ENCODE peak calls at places on chromosomes 12 and 14, in five cellular contexts. P is IMR-90, F is AG09309, R is glutamatergic neuron, G is stomach. N is an unnamed sample.

GRCh38 chr12:29552324-29552927 is 54.9 kb upstream of the OVCH1 start:
- DNase-seq in R (peak), P (peak), G (peak), F (no peak), N (peak)

GRCh38 chr14:61498811-61499210 is 177.4 kb downstream of the PRKCH start:
- DNase-seq in G (no peak), R (no peak), P (peak), F (peak), N (no peak)

GRCh38 chr14:35079742-35080141 is 33.7 kb downstream of the FAM177A1 start:
- DNase-seq in F (no peak), P (no peak), G (no peak), R (no peak), N (no peak)

GRCh38 chr12:122080149-122081107 is 1.9 kb downstream of the MLXIP start:
- DNase-seq in R (no peak), G (peak), P (peak), F (peak), N (no peak)

GRCh38 chr14:88631091-88631490 is 68.3 kb downstream of the ZC3H14 start:
- DNase-seq in F (no peak), R (no peak), G (no peak), P (no peak), N (no peak)

GRCh38 chr12:32332446-32332845 is 66.9 kb upstream of the FGD4 start:
- DNase-seq in R (no peak), P (no peak), F (no peak), G (no peak), N (no peak)

GRCh38 chr12:48932878-48933277 is 7.6 kb upstream of the FKBP11 start:
- DNase-seq in F (no peak), R (no peak), P (no peak), G (no peak), N (no peak)

GRCh38 chr12:5078423-5078822 is 34.7 kb downstream of the KCNA5 start:
- DNase-seq in R (no peak), P (no peak), F (no peak), G (no peak), N (no peak)

GRCh38 chr12:116186482-116187157 is 90.9 kb downstream of the MED13L start:
- DNase-seq in P (no peak), G (no peak), F (no peak), R (no peak), N (no peak)

GRCh38 chr12:26226629-26227375 is 31.4 kb downstream of the SSPN start:
- DNase-seq in G (peak), R (peak), F (no peak), P (no peak), N (peak)

GRCh38 chr14:95041477-95042020 is 115.8 kb downstream of the DICER1 start:
- DNase-seq in G (no peak), F (no peak), R (no peak), P (no peak), N (no peak)

GRCh38 chr12:93376436-93377251 is 1.1 kb upstream of the NUDT4 start:
- DNase-seq in R (peak), F (no peak), G (no peak), P (peak), N (peak)

GRCh38 chr14:34685819-34686428 is 28.5 kb downstream of the CFL2 start:
- DNase-seq in G (no peak), P (no peak), F (no peak), R (no peak), N (no peak)

DNA sequence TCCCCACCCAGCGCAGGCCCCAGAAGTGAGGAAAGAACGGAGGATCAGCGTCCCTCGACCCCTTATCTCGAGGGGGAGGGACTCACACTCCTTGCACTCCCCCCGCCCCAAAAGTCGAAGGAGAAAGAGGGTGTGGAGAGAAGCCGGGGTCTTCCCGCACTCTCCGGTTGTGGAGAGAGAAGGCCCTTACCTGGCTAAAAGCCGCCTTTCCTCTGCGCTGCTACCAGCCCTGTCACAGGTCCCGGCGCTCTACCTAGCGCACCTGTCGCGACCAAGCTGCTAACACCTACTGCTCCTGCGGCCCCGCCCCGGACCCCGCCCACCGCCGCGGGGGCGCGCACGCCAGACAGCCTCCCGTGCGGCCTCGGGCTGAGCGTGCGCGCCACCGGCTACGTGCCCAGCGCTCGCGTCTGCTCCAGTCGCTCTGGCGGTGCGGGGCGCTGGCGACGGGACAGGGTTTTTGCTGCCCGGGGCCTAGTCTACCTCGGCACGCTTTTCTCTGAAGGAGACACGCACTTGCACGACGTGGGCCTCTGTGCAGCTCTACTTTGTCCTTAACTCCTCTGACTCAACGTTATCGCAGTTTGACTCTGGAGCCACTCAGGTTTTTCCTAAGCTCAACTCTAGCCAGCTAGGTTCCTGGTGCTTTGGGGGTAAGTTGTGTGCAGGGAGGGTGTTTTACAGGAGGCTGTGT is at the start of gene LIMA1:
- DNase-seq in F (no peak), G (peak), R (peak), P (peak), N (peak)
- TF ChIP-seq CTCF in F (no peak), G (no peak), R (no peak), P (no peak), N (no peak)

GRCh38 chr14:92994131-92994676 is 71.3 kb downstream of the CHGA start:
- DNase-seq in G (no peak), R (no peak), F (no peak), P (no peak), N (no peak)

GRCh38 chr14:92997343-92998061 is 74.6 kb downstream of the CHGA start:
- DNase-seq in G (no peak), R (no peak), P (no peak), F (no peak), N (no peak)

GRCh38 chr14:92991536-92991935 is 68.6 kb downstream of the CHGA start:
- DNase-seq in R (no peak), P (no peak), F (no peak), G (no peak), N (no peak)

GRCh38 chr14:92993302-92993701 is 70.4 kb downstream of the CHGA start:
- DNase-seq in G (no peak), F (no peak), P (no peak), R (no peak), N (no peak)

GRCh38 chr14:92994942-92995341 is 72.0 kb downstream of the CHGA start:
- DNase-seq in R (no peak), P (no peak), G (no peak), F (no peak), N (no peak)
- TF ChIP-seq CTCF in R (no peak), P (no peak), G (no peak), F (no peak), N (no peak)

DNA sequence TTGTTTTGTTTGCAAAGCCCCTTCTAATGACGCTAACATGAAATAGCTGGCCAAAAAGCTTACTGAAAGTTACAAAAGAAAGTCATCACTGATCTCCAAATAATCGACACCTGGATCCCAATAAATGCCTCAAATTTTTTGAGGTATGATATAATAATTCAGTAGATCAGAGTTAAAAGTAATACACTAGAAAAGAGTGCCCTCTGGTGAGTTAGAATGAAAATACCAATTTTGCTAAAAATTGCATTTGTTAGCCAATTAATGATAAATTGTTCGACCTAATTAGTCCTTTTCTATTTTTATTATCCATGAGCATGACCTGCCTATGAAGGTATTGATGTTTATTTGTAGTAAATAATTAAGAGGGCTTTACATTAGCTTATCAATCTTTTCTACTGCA is 78.6 kb downstream of the CEP128 start:
- DNase-seq in P (no peak), F (no peak), G (no peak), R (no peak), N (no peak)
- TF ChIP-seq CTCF in P (peak), F (no peak), G (no peak), R (no peak), N (peak)

DNA sequence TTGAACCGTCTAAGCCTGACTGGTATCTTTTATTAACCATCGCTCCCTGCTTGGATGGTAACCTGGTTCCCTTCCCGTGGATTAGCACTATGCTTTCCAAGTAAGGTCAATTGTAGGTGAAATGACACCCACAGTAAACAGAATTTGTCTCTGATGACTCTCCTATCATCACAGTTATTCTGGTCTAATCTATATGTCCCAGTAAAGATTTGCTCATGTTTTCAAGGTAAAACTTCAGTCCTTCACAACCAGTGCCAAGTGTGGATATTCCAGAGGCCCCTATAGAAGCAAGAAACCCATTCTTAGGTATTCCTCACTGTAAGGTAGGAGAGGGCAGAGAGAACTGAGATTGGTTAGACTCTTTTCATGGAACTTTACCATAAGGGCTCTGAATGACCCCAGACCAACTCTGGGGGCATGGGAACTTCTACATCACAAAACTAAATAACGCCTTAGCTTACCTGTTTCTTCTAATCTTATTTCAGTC is 9.9 kb upstream of the HAUS4 start:
- DNase-seq in P (no peak), F (no peak), G (no peak), R (no peak), N (no peak)
- TF ChIP-seq CTCF in P (no peak), F (no peak), G (no peak), R (no peak), N (no peak)

GRCh38 chr14:67490201-67490600 is 1.7 kb upstream of the TMEM229B start:
- DNase-seq in R (no peak), G (no peak), F (no peak), P (no peak), N (no peak)
- TF ChIP-seq CTCF in R (no peak), G (no peak), F (no peak), P (no peak), N (no peak)

DNA sequence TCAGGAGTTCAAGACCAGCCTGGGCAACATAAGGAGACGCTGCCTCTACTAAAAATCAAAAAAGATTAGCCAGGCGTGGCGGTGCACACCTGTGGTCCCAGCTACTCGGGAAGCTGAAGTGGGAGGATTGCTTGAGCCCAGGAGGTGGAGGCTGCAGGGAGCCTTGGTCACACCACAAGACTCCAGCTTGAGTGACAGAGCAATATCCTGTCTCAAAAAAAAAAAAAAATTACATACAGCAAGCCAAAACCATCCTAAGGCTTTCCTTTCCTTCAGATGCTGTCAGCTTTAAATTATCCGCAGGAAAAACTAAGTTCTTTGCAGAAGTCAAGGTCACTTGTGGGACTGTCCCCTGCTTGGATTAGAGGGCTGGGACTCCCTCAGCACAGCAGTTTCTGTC is 1.3 kb downstream of the CS start:
- DNase-seq in F (no peak), G (no peak), P (no peak), R (no peak), N (no peak)
- TF ChIP-seq CTCF in F (no peak), G (no peak), P (no peak), R (no peak), N (no peak)

N was measured in neural crest cell.